ENCODE peak calls at places on chromosomes 5 and 9, in four cellular contexts. One of them, this sample, is unnamed.

GRCh38 chr9:2622361-2623045 is 916 bp downstream of the VLDLR start:
- DNase-seq in K562: no peak
- DNase-seq in GM12878: no peak
- DNase-seq in HepG2: no peak
- DNase-seq in this sample: peak

GRCh38 chr5:181181650-181182565 is 23.1 kb downstream of the TRIM7 start:
- DNase-seq in GM12878: no peak
- DNase-seq in K562: peak
- DNase-seq in HepG2: peak
- DNase-seq in this sample: peak

GRCh38 chr5:88727705-88728313 is 155.2 kb downstream of the MEF2C start:
- DNase-seq in HepG2: no peak
- DNase-seq in K562: peak
- DNase-seq in GM12878: no peak
- DNase-seq in this sample: no peak

GRCh38 chr9:91927912-91928510 is 22.0 kb downstream of the ROR2 start:
- DNase-seq in K562: no peak
- DNase-seq in GM12878: no peak
- DNase-seq in HepG2: no peak
- DNase-seq in this sample: no peak

GRCh38 chr9:82168585-82168984 is 180.0 kb downstream of the SPATA31D1 start:
- DNase-seq in K562: no peak
- DNase-seq in GM12878: no peak
- DNase-seq in HepG2: no peak
- DNase-seq in this sample: no peak

GRCh38 chr5:43900974-43901373 is 298.0 kb downstream of the NNT start:
- DNase-seq in GM12878: no peak
- DNase-seq in K562: no peak
- DNase-seq in HepG2: no peak
- DNase-seq in this sample: no peak

GRCh38 chr9:16671591-16672137 is 198.8 kb downstream of the BNC2 start:
- DNase-seq in K562: no peak
- DNase-seq in GM12878: peak
- DNase-seq in HepG2: no peak
- DNase-seq in this sample: no peak

GRCh38 chr5:144468542-144468941 is 297.9 kb downstream of the KCTD16 start:
- DNase-seq in K562: no peak
- DNase-seq in HepG2: no peak
- DNase-seq in GM12878: no peak
- DNase-seq in this sample: no peak

GRCh38 chr5:73506459-73506955 is 8.3 kb downstream of the BTF3 start:
- DNase-seq in GM12878: no peak
- DNase-seq in K562: no peak
- DNase-seq in HepG2: no peak
- DNase-seq in this sample: no peak

GRCh38 chr5:126394211-126394828 is 28.9 kb upstream of the GRAMD2B start:
- DNase-seq in GM12878: no peak
- DNase-seq in HepG2: no peak
- DNase-seq in K562: no peak
- DNase-seq in this sample: no peak

GRCh38 chr5:137282216-137282615 is 216.9 kb downstream of the SPOCK1 start:
- DNase-seq in GM12878: no peak
- DNase-seq in K562: no peak
- DNase-seq in HepG2: no peak
- DNase-seq in this sample: no peak

GRCh38 chr9:81599837-81600236 is 89.5 kb downstream of the TLE1 start:
- DNase-seq in GM12878: no peak
- DNase-seq in K562: no peak
- DNase-seq in HepG2: no peak
- DNase-seq in this sample: no peak

GRCh38 chr9:136093995-136094881 is 851 bp downstream of the NACC2 start:
- DNase-seq in K562: peak
- DNase-seq in HepG2: peak
- DNase-seq in GM12878: no peak
- DNase-seq in this sample: peak

GRCh38 chr9:135085830-135086546 is 1.5 kb upstream of the OLFM1 start:
- DNase-seq in GM12878: no peak
- DNase-seq in K562: peak
- DNase-seq in HepG2: peak
- DNase-seq in this sample: peak

GRCh38 chr5:8399471-8399870 is 530.5 kb downstream of the MTRR start:
- DNase-seq in K562: no peak
- DNase-seq in GM12878: no peak
- DNase-seq in HepG2: no peak
- DNase-seq in this sample: no peak

GRCh38 chr9:130995399-130995941 is 13.5 kb upstream of the LAMC3 start:
- DNase-seq in HepG2: no peak
- DNase-seq in GM12878: no peak
- DNase-seq in K562: peak
- DNase-seq in this sample: no peak

GRCh38 chr5:78972654-78973428 is 12.3 kb downstream of the ARSB start:
- DNase-seq in GM12878: no peak
- DNase-seq in HepG2: no peak
- DNase-seq in K562: no peak
- DNase-seq in this sample: no peak

GRCh38 chr5:57538341-57538955 is 55.8 kb upstream of the ACTBL2 start:
- DNase-seq in K562: no peak
- DNase-seq in HepG2: no peak
- DNase-seq in GM12878: no peak
- DNase-seq in this sample: no peak

GRCh38 chr5:168772466-168772961 is 193.3 kb upstream of the PANK3 start:
- DNase-seq in K562: no peak
- DNase-seq in GM12878: no peak
- DNase-seq in HepG2: no peak
- DNase-seq in this sample: no peak

GRCh38 chr9:134635431-134636141 is 6.0 kb upstream of the COL5A1 start:
- DNase-seq in HepG2: no peak
- DNase-seq in K562: no peak
- DNase-seq in GM12878: no peak
- DNase-seq in this sample: no peak

GRCh38 chr5:135850231-135850630 is 15.8 kb downstream of the SLC25A48 start:
- DNase-seq in K562: no peak
- DNase-seq in HepG2: no peak
- DNase-seq in GM12878: no peak
- DNase-seq in this sample: no peak

GRCh38 chr5:154430961-154431630 is 14.7 kb upstream of the SAP30L start:
- DNase-seq in K562: no peak
- DNase-seq in HepG2: no peak
- DNase-seq in GM12878: no peak
- DNase-seq in this sample: no peak

GRCh38 chr9:137396227-137396626 is 26.7 kb downstream of the EXD3 start:
- DNase-seq in K562: no peak
- DNase-seq in HepG2: peak
- DNase-seq in GM12878: no peak
- DNase-seq in this sample: no peak

GRCh38 chr9:136099547-136099946 is 4.5 kb upstream of the NACC2 start:
- DNase-seq in K562: no peak
- DNase-seq in GM12878: no peak
- DNase-seq in HepG2: no peak
- DNase-seq in this sample: no peak

GRCh38 chr5:146015001-146015400 is 78.6 kb downstream of the SH3RF2 start:
- DNase-seq in GM12878: no peak
- DNase-seq in K562: no peak
- DNase-seq in HepG2: no peak
- DNase-seq in this sample: no peak

GRCh38 chr9:31137151-31137849 is 1247.1 kb upstream of the ACO1 start:
- DNase-seq in HepG2: peak
- DNase-seq in GM12878: no peak
- DNase-seq in K562: no peak
- DNase-seq in this sample: no peak

GRCh38 chr9:114366334-114367128 is 21.3 kb downstream of the AKNA start:
- DNase-seq in K562: no peak
- DNase-seq in HepG2: no peak
- DNase-seq in GM12878: no peak
- DNase-seq in this sample: no peak

GRCh38 chr5:74490814-74491213 is 149.7 kb downstream of the ENC1 start:
- DNase-seq in K562: no peak
- DNase-seq in GM12878: peak
- DNase-seq in HepG2: no peak
- DNase-seq in this sample: no peak

GRCh38 chr5:80034962-80035821 is at the start of gene THBS4:
- DNase-seq in HepG2: no peak
- DNase-seq in K562: no peak
- DNase-seq in GM12878: no peak
- DNase-seq in this sample: no peak

GRCh38 chr9:87882627-87883026 is at the start of gene SPATA31E1:
- DNase-seq in GM12878: no peak
- DNase-seq in HepG2: no peak
- DNase-seq in K562: peak
- DNase-seq in this sample: peak

GRCh38 chr9:37523916-37524315 is 38.2 kb downstream of the POLR1E start:
- DNase-seq in HepG2: no peak
- DNase-seq in GM12878: no peak
- DNase-seq in K562: no peak
- DNase-seq in this sample: no peak

GRCh38 chr5:75048457-75048953 is 3.9 kb downstream of the GCNT4 start:
- DNase-seq in HepG2: no peak
- DNase-seq in K562: no peak
- DNase-seq in GM12878: peak
- DNase-seq in this sample: no peak

GRCh38 chr9:110152704-110153374 is 55.1 kb downstream of the C9orf152 start:
- DNase-seq in GM12878: no peak
- DNase-seq in HepG2: peak
- DNase-seq in K562: peak
- DNase-seq in this sample: peak
- TF ChIP-seq SP1 in GM12878: no peak
- TF ChIP-seq SP1 in HepG2: no peak
- TF ChIP-seq SP1 in K562: no peak
- TF ChIP-seq SP1 in this sample: no peak

DNA sequence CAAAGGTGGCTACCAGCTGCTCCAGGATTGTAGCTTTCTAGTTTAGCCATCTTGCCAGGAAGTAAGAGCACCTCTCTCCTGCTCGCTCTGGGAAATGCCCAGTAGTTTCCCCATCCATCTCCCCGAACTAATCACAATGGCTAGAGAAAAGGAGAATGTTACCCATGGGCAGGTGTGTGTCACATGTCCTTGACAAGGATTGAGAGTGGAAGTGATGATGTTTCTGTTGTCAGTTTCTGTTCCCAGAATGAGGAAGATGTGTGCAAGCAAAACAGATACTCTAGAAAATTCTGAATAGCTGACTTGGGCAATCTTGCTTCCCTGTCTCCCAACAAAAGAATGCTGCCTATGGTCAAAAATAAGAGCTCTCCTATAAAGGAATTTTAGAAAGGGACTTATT is 429.5 kb downstream of the EBF1 start:
- DNase-seq in HepG2: no peak
- DNase-seq in GM12878: no peak
- DNase-seq in K562: no peak
- DNase-seq in this sample: no peak
- TF ChIP-seq FOXK2 in HepG2: no peak
- TF ChIP-seq FOXK2 in GM12878: no peak
- TF ChIP-seq FOXK2 in K562: no peak
- TF ChIP-seq FOXK2 in this sample: no peak

GRCh38 chr9:15529566-15530324 is 19.0 kb upstream of the PSIP1 start:
- DNase-seq in K562: no peak
- DNase-seq in HepG2: no peak
- DNase-seq in GM12878: peak
- DNase-seq in this sample: no peak
- TF ChIP-seq SP1 in K562: no peak
- TF ChIP-seq SP1 in HepG2: no peak
- TF ChIP-seq SP1 in GM12878: peak
- TF ChIP-seq SP1 in this sample: no peak

DNA sequence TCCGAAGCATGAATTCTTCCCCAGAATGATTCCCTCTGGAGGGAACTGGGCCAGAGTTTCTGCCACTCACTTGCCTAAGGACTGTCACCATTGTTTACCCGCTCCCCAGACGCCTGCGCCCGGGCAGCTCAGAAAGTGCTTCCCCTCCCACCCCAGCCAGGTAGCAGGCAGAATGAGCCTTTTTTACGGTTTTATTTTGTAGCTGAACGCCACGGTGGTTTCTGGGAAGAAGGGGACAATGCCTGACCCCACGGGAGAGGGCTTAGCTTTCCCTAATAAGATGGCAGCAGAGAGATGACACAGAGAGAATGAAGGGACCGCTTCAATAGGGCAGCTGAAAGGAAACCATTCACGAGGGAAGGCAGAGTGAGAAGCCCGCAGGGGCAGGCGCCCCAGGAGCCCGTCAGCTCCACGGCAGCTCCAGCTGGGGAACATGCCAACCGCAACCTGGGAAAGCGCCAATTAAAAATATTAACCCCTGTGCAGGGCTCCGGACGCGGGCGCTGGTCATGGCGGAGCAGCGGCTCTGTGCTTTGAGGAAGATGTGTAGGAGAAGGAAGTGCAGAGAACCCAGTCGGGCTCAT is 20.4 kb upstream of the NTNG2 start:
- DNase-seq in K562: no peak
- DNase-seq in GM12878: no peak
- DNase-seq in HepG2: no peak
- DNase-seq in this sample: no peak
- TF ChIP-seq FOXK2 in K562: no peak
- TF ChIP-seq FOXK2 in GM12878: no peak
- TF ChIP-seq FOXK2 in HepG2: no peak
- TF ChIP-seq FOXK2 in this sample: no peak

DNA sequence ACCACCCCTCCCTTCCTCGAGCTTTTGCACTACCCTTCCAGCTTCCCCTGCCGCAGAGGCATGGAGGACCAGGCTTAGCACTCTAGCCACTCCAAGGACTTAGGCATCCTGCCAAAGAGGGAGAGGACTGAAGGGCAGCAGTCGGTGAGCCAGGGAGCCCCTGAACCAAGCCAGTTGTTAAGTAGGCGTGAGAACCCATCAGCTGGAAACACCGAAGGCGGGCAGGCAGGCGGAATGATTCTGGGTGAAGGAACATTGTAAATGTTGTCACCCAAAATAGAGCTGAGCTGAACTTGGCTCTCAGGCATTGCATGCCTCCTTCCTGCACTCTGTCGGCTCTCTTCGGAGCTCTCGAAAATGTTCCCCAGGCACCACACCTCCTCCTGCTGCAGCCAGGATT is 42.8 kb downstream of the NRG2 start:
- DNase-seq in GM12878: no peak
- DNase-seq in HepG2: no peak
- DNase-seq in K562: no peak
- DNase-seq in this sample: no peak
- TF ChIP-seq SP1 in GM12878: no peak
- TF ChIP-seq SP1 in HepG2: no peak
- TF ChIP-seq SP1 in K562: no peak
- TF ChIP-seq SP1 in this sample: no peak

GRCh38 chr9:7097785-7098420 is 340.1 kb downstream of the KDM4C start:
- DNase-seq in HepG2: no peak
- DNase-seq in GM12878: no peak
- DNase-seq in K562: no peak
- DNase-seq in this sample: no peak
- TF ChIP-seq FOXK2 in HepG2: no peak
- TF ChIP-seq FOXK2 in GM12878: no peak
- TF ChIP-seq FOXK2 in K562: no peak
- TF ChIP-seq FOXK2 in this sample: no peak

This sample was measured in HEK293T.